ENCODE peak calls at places on chromosomes 6 and 20, in four cellular contexts. B is gastrocnemius medialis, D is MM.1S, J is ascending aorta. P is an unnamed sample.

GRCh38 chr6:35557239-35557638 is 44.5 kb upstream of the TULP1 start:
- DNase-seq in B (no peak), D (no peak), J (no peak), P (no peak)

GRCh38 chr6:101509556-101509955 is 116.0 kb downstream of the GRIK2 start:
- DNase-seq in B (no peak), D (no peak), J (no peak), P (no peak)

GRCh38 chr20:47315339-47315662 is 41.2 kb downstream of the ZMYND8 start:
- DNase-seq in B (no peak), D (no peak), J (no peak), P (no peak)

GRCh38 chr6:487956-488355 is 96.4 kb downstream of the IRF4 start:
- DNase-seq in B (no peak), D (no peak), J (no peak), P (peak)

GRCh38 chr20:11797161-11797560 is 120.5 kb upstream of the BTBD3 start:
- DNase-seq in B (no peak), D (no peak), J (no peak), P (no peak)

GRCh38 chr6:108581237-108581931 is 20.7 kb downstream of the FOXO3 start:
- DNase-seq in B (peak), D (peak), J (no peak), P (no peak)

GRCh38 chr6:3410385-3411360 is 46.2 kb downstream of the SLC22A23 start:
- DNase-seq in B (peak), D (no peak), J (peak), P (peak)

GRCh38 chr20:38973546-38974120 is 11.5 kb downstream of the DHX35 start:
- DNase-seq in B (no peak), D (no peak), J (no peak), P (no peak)

GRCh38 chr6:127267742-127268588 is 1.3 kb downstream of the RNF146 start:
- DNase-seq in B (no peak), D (peak), J (no peak), P (no peak)

GRCh38 chr6:148517518-148517917 is 174.9 kb downstream of the SASH1 start:
- DNase-seq in B (no peak), D (no peak), J (peak), P (no peak)

GRCh38 chr6:41723178-41723935 is 12.1 kb downstream of the TFEB start:
- DNase-seq in B (peak), D (no peak), J (peak), P (peak)

GRCh38 chr6:117976030-117976651 is 69.1 kb downstream of the SLC35F1 start:
- DNase-seq in B (no peak), D (peak), J (no peak), P (no peak)

GRCh38 chr6:30747300-30747687 is 2.9 kb upstream of the IER3 start:
- DNase-seq in B (no peak), D (no peak), J (no peak), P (no peak)

GRCh38 chr6:30749554-30750378 is 5.4 kb upstream of the IER3 start:
- DNase-seq in B (no peak), D (no peak), J (no peak), P (no peak)

GRCh38 chr6:30748301-30748769 is 4.0 kb upstream of the IER3 start:
- DNase-seq in B (no peak), D (no peak), J (no peak), P (no peak)

GRCh38 chr6:30750379-30750668 is 6.0 kb upstream of the IER3 start:
- DNase-seq in B (no peak), D (no peak), J (no peak), P (no peak)

DNA sequence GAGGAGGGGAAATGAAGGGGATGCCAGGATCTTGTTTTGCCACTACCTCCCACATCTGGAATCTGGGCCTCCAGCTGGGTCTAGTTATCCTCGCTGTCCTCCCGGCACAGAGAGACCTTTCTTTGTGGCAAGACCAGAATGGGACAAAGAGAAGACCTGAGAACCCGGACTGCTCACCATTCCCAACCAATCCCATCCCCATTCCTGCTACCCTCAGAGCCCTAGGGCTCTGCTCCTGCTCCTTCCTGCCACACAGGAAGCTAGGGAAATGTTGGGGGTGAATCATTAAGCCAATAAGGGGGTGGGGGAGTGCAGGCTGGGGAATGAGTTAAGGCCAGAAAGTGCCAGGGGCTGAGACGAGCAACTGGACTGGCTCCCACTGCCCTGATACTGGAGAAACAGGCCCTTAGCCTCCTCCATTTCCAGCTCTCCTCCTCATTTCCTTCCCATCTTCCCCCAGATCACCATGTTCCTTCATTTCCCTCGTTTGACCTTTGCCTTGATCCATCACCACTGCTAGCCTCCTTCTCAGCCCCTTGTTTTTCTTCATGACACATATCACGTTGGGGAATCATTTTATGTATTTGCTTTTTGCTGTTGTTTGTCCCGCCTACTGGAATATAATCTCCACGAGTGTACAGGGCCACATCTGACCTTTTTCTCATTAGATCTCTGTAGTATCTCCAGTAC is 4.6 kb upstream of the IER3 start:
- DNase-seq in B (no peak), D (no peak), J (no peak), P (no peak)
- H3K27ac ChIP-seq in B (no peak), D (no peak), J (no peak), P (no peak)

DNA sequence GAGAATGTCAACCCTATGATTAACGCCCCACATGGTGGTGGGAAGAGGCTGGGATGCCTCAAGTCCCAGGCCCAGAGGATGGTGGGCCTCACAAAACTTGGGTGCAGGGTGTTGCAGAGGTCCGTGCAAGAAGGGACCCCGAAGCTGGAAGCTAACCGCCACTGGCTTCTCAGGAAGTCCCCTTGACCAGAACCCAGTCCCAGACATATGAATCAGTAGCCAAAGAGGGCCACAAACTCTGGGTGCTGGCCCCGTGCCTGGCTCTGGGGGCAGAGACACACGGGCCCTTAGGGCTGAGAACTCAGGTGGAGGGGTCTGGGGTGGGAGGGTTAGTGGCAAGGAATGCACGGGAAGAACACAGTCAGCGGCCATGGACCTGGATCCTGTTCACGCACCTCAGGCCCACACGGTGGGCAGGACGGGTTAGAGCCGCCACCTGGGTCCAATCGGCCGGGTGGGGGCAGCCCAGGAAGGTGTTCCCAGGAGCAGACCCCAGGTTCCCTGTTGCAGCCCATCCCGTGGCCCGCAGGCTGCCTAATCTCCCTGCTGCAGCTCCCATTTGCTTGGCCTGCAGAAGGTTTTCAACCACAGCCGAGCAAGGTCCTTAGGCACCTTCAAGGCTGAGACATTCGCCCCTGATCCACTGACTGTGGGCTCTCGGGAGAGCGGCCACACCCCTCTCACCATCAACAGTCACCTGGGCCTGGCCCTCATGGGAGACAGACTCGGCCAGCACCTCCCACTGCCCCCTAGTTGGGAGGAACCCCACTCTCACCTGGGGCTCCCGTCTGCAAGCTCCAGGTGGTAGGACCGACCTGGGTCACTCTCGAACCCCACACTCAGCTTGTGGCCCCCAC is 51.0 kb downstream of the YTHDF1 start:
- DNase-seq in B (no peak), D (no peak), J (no peak), P (no peak)
- H3K27ac ChIP-seq in B (no peak), D (no peak), J (no peak), P (no peak)

GRCh38 chr20:35885212-35885611 is 69.1 kb downstream of the SCAND1 start:
- DNase-seq in B (no peak), D (no peak), J (no peak), P (no peak)

GRCh38 chr20:35881676-35882075 is 72.6 kb downstream of the SCAND1 start:
- DNase-seq in B (no peak), D (no peak), J (no peak), P (no peak)

GRCh38 chr20:35883778-35884540 is 70.3 kb downstream of the SCAND1 start:
- DNase-seq in B (peak), D (peak), J (peak), P (peak)

GRCh38 chr20:35884541-35884865 is 69.8 kb downstream of the SCAND1 start:
- DNase-seq in B (no peak), D (no peak), J (no peak), P (no peak)

GRCh38 chr20:35883341-35883777 is 70.9 kb downstream of the SCAND1 start:
- DNase-seq in B (no peak), D (no peak), J (no peak), P (no peak)
- H3K27ac ChIP-seq in B (peak), D (no peak), J (peak), P (no peak)

GRCh38 chr6:19181252-19181651 is 655.9 kb upstream of the ID4 start:
- DNase-seq in B (no peak), D (no peak), J (no peak), P (no peak)

GRCh38 chr6:19180348-19181073 is 656.7 kb upstream of the ID4 start:
- DNase-seq in B (peak), D (no peak), J (peak), P (peak)
- H3K27ac ChIP-seq in B (no peak), D (no peak), J (peak), P (no peak)

DNA sequence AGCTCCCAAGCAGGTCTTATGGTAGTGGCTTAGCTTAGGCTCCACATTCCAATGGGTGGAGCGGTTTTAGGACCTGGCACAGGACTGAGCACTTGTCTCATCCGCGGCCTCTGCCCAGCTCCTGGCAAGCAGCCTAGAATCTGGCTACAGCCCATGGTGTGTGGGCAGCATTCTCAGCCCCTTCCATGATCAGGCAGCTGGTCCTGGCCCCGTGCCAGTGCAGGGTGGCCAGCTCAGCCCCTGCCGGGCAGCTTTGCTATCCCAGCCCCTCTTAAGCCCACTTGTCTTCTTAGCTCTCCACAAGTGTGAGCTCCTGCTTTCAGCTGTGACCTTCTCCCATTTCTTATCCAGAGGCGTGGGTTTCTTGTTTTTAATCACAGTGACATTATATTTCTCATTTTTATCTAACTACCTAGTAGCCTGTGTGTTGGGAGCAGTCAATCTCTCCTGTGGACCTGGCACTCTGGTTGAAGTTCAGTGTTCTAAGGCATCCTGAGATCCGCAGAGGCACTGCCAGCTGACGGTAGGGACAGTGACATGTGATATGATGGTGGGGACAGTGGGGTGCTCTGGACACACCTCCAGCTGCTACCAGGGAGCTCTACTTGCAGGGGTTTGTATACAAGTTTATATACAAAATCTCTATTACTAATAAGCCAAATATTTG is 119.9 kb upstream of the PRND start:
- DNase-seq in B (no peak), D (no peak), J (peak), P (peak)
- H3K27ac ChIP-seq in B (no peak), D (no peak), J (no peak), P (peak)

GRCh38 chr6:142870787-142871371 is 74.1 kb downstream of the HIVEP2 start:
- DNase-seq in B (no peak), D (no peak), J (no peak), P (no peak)
- H3K27ac ChIP-seq in B (peak), D (no peak), J (no peak), P (no peak)

DNA sequence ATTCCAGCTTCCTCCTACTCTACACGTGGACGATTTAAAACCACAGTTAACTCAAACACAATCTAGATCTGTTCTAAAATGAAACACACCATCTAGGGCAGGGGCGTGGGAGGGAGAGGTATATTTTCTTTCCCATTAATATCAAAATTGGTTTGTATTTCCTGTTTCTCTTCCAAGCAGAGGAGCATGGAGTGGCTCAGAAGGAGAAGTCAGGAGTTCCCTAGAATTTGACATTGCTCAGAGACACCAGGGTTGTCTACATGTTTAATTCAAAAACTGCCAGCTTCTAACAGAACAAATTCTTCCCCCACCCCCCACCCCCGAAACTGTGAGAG is 2.3 kb downstream of the PREX1 start:
- DNase-seq in B (no peak), D (no peak), J (no peak), P (no peak)
- H3K27ac ChIP-seq in B (peak), D (no peak), J (peak), P (peak)

GRCh38 chr6:131400054-131400781 is 172.8 kb upstream of the ARG1 start:
- DNase-seq in B (no peak), D (no peak), J (no peak), P (no peak)
- H3K27ac ChIP-seq in B (no peak), D (no peak), J (no peak), P (no peak)

GRCh38 chr6:63295553-63295952 is 24.2 kb downstream of the LGSN start:
- DNase-seq in B (no peak), D (no peak), J (no peak), P (no peak)

DNA sequence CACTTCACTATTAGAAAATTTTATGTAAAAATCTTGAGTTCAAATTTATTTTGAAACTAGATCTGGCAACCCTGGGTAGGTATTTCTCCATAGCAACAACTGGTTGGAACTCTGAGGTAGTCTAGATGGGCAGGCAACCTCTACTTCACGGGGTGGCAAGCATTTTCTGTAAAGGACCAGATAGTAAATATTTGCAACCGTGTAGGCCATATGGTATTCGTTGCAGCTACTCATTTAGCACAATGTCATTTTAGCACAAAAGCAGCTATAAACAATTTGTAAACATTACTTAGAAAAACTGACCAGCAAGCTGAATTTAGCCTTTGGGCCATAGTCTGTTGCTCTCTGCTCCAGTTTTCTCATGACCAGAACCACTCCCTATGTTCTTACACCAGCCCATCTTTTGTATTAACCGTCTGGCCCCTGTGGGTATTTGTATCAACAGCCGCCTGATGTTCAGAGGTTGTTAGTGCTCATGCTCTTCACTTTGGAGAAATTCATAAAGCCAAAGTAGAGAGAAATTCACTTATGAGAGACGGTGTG is 29.2 kb downstream of the LGSN start:
- DNase-seq in B (no peak), D (no peak), J (no peak), P (no peak)
- H3K27ac ChIP-seq in B (no peak), D (no peak), J (no peak), P (no peak)

GRCh38 chr6:169225887-169226286 is 27.8 kb downstream of the THBS2 start:
- DNase-seq in B (no peak), D (no peak), J (peak), P (no peak)
- H3K27ac ChIP-seq in B (no peak), D (no peak), J (peak), P (no peak)

P was measured in caudate nucleus.